ENCODE peak calls at places on chromosomes 3 and 15, in five cellular contexts. One of them, this sample, is unnamed.

GRCh38 chr3:114389156-114389555 is 95.3 kb downstream of the TIGIT start:
- DNase-seq in K562: no peak
- DNase-seq in coronary artery: no peak
- DNase-seq in H9: no peak
- DNase-seq in neural progenitor cell: no peak
- DNase-seq in this sample: no peak

GRCh38 chr3:177928156-177928555 is 608.1 kb upstream of the KCNMB2 start:
- DNase-seq in K562: no peak
- DNase-seq in coronary artery: no peak
- DNase-seq in H9: no peak
- DNase-seq in neural progenitor cell: no peak
- DNase-seq in this sample: no peak

GRCh38 chr3:57559526-57559925 is 3.5 kb downstream of the PDE12 start:
- DNase-seq in K562: no peak
- DNase-seq in coronary artery: no peak
- DNase-seq in H9: no peak
- DNase-seq in neural progenitor cell: no peak
- DNase-seq in this sample: no peak

GRCh38 chr3:149586871-149587270 is 71.0 kb downstream of the WWTR1 start:
- DNase-seq in K562: no peak
- DNase-seq in coronary artery: no peak
- DNase-seq in H9: no peak
- DNase-seq in neural progenitor cell: no peak
- DNase-seq in this sample: no peak

GRCh38 chr15:59413577-59413976 is 24.4 kb upstream of the FAM81A start:
- DNase-seq in K562: no peak
- DNase-seq in coronary artery: no peak
- DNase-seq in H9: no peak
- DNase-seq in neural progenitor cell: no peak
- DNase-seq in this sample: no peak

GRCh38 chr3:103083848-103084631 is 649.2 kb downstream of the ZPLD1 start:
- DNase-seq in K562: no peak
- DNase-seq in coronary artery: no peak
- DNase-seq in H9: no peak
- DNase-seq in neural progenitor cell: no peak
- DNase-seq in this sample: no peak

GRCh38 chr15:55297315-55297714 is 7.7 kb upstream of the RAB27A start:
- DNase-seq in K562: no peak
- DNase-seq in coronary artery: no peak
- DNase-seq in H9: no peak
- DNase-seq in neural progenitor cell: no peak
- DNase-seq in this sample: no peak

GRCh38 chr15:24856397-24857093 is 98.2 kb upstream of the SNRPN start:
- DNase-seq in K562: peak; percentile 10
- DNase-seq in coronary artery: peak; percentile 77
- DNase-seq in H9: peak; percentile 97
- DNase-seq in neural progenitor cell: peak; percentile 96
- DNase-seq in this sample: no peak

GRCh38 chr3:8702560-8702959 is 31.0 kb upstream of the CAV3 start:
- DNase-seq in K562: peak; percentile 63
- DNase-seq in coronary artery: no peak
- DNase-seq in H9: peak; percentile 67
- DNase-seq in neural progenitor cell: peak; percentile 40
- DNase-seq in this sample: no peak

GRCh38 chr3:20023663-20024417 is 11.8 kb upstream of the PP2D1 start:
- DNase-seq in K562: no peak
- DNase-seq in coronary artery: no peak
- DNase-seq in H9: no peak
- DNase-seq in neural progenitor cell: peak; percentile 51
- DNase-seq in this sample: no peak

GRCh38 chr3:175212896-175213295 is 353.8 kb downstream of the NAALADL2 start:
- DNase-seq in K562: no peak
- DNase-seq in coronary artery: no peak
- DNase-seq in H9: no peak
- DNase-seq in neural progenitor cell: no peak
- DNase-seq in this sample: no peak

GRCh38 chr3:32140943-32141342 is 34.5 kb downstream of the GPD1L start:
- DNase-seq in K562: peak; percentile 36
- DNase-seq in coronary artery: no peak
- DNase-seq in H9: no peak
- DNase-seq in neural progenitor cell: no peak
- DNase-seq in this sample: no peak

GRCh38 chr3:27659279-27660021 is 62.7 kb downstream of the EOMES start:
- DNase-seq in K562: peak; percentile 70
- DNase-seq in coronary artery: no peak
- DNase-seq in H9: peak; percentile 68
- DNase-seq in neural progenitor cell: peak; percentile 68
- DNase-seq in this sample: no peak

GRCh38 chr3:123930426-123930825 is 30.6 kb downstream of the CCDC14 start:
- DNase-seq in K562: no peak
- DNase-seq in coronary artery: no peak
- DNase-seq in H9: no peak
- DNase-seq in neural progenitor cell: no peak
- DNase-seq in this sample: no peak

GRCh38 chr3:9088431-9089353 is 125.4 kb upstream of the RAD18 start:
- DNase-seq in K562: no peak
- DNase-seq in coronary artery: no peak
- DNase-seq in H9: no peak
- DNase-seq in neural progenitor cell: no peak
- DNase-seq in this sample: no peak

GRCh38 chr3:16838561-16838960 is 46.2 kb upstream of the PLCL2 start:
- DNase-seq in K562: no peak
- DNase-seq in coronary artery: no peak
- DNase-seq in H9: no peak
- DNase-seq in neural progenitor cell: no peak
- DNase-seq in this sample: no peak

GRCh38 chr3:102089904-102090492 is 240.7 kb downstream of the NFKBIZ start:
- DNase-seq in K562: no peak
- DNase-seq in coronary artery: no peak
- DNase-seq in H9: no peak
- DNase-seq in neural progenitor cell: peak; percentile 18
- DNase-seq in this sample: no peak

GRCh38 chr15:77992356-77993222 is 84.9 kb downstream of the TBC1D2B start:
- DNase-seq in K562: no peak
- DNase-seq in coronary artery: no peak
- DNase-seq in H9: no peak
- DNase-seq in neural progenitor cell: no peak
- DNase-seq in this sample: no peak

GRCh38 chr15:78567541-78567940 is 2.2 kb downstream of the CHRNA5 start:
- DNase-seq in K562: no peak
- DNase-seq in coronary artery: no peak
- DNase-seq in H9: no peak
- DNase-seq in neural progenitor cell: no peak
- DNase-seq in this sample: no peak

GRCh38 chr3:52402706-52403270 is 42.1 kb downstream of the SEMA3G start:
- DNase-seq in K562: no peak
- DNase-seq in coronary artery: no peak
- DNase-seq in H9: no peak
- DNase-seq in neural progenitor cell: no peak
- DNase-seq in this sample: no peak

GRCh38 chr3:138331143-138331894 is 1.7 kb upstream of the NME9 start:
- DNase-seq in K562: no peak
- DNase-seq in coronary artery: no peak
- DNase-seq in H9: no peak
- DNase-seq in neural progenitor cell: no peak
- DNase-seq in this sample: no peak

GRCh38 chr3:184029456-184029950 is 2.0 kb upstream of the HTR3D start:
- DNase-seq in K562: no peak
- DNase-seq in coronary artery: no peak
- DNase-seq in H9: no peak
- DNase-seq in neural progenitor cell: no peak
- DNase-seq in this sample: no peak

GRCh38 chr3:170111147-170111771 is 70.3 kb downstream of the PHC3 start:
- DNase-seq in K562: no peak
- DNase-seq in coronary artery: no peak
- DNase-seq in H9: no peak
- DNase-seq in neural progenitor cell: no peak
- DNase-seq in this sample: no peak

GRCh38 chr3:102106421-102107097 is 257.2 kb downstream of the NFKBIZ start:
- DNase-seq in K562: no peak
- DNase-seq in coronary artery: no peak
- DNase-seq in H9: no peak
- DNase-seq in neural progenitor cell: no peak
- DNase-seq in this sample: no peak

GRCh38 chr3:103992469-103992868 is 1374.2 kb upstream of the ALCAM start:
- DNase-seq in K562: no peak
- DNase-seq in coronary artery: no peak
- DNase-seq in H9: peak; percentile 32
- DNase-seq in neural progenitor cell: no peak
- DNase-seq in this sample: no peak

GRCh38 chr15:71934446-71934845 is 124.1 kb downstream of the NR2E3 start:
- DNase-seq in K562: no peak
- DNase-seq in coronary artery: no peak
- DNase-seq in H9: no peak
- DNase-seq in neural progenitor cell: no peak
- DNase-seq in this sample: no peak

GRCh38 chr3:128491900-128492352 is 1.1 kb downstream of the GATA2 start:
- DNase-seq in K562: no peak
- DNase-seq in coronary artery: peak; percentile 61
- DNase-seq in H9: peak; percentile 39
- DNase-seq in neural progenitor cell: no peak
- DNase-seq in this sample: peak; percentile 83

GRCh38 chr3:45001738-45002137 is 24.4 kb upstream of the CLEC3B start:
- DNase-seq in K562: no peak
- DNase-seq in coronary artery: no peak
- DNase-seq in H9: no peak
- DNase-seq in neural progenitor cell: no peak
- DNase-seq in this sample: no peak
- TF ChIP-seq CTCF in K562: no peak
- TF ChIP-seq CTCF in coronary artery: no peak
- TF ChIP-seq CTCF in H9: peak; percentile 24
- TF ChIP-seq CTCF in neural progenitor cell: no peak
- TF ChIP-seq CTCF in this sample: no peak

GRCh38 chr15:96583671-96584070 is 253.2 kb downstream of the NR2F2 start:
- DNase-seq in K562: no peak
- DNase-seq in coronary artery: no peak
- DNase-seq in H9: no peak
- DNase-seq in neural progenitor cell: no peak
- DNase-seq in this sample: no peak
- TF ChIP-seq CTCF in K562: no peak
- TF ChIP-seq CTCF in coronary artery: no peak
- TF ChIP-seq CTCF in H9: no peak
- TF ChIP-seq CTCF in neural progenitor cell: peak; percentile 15
- TF ChIP-seq CTCF in this sample: peak; percentile 8

DNA sequence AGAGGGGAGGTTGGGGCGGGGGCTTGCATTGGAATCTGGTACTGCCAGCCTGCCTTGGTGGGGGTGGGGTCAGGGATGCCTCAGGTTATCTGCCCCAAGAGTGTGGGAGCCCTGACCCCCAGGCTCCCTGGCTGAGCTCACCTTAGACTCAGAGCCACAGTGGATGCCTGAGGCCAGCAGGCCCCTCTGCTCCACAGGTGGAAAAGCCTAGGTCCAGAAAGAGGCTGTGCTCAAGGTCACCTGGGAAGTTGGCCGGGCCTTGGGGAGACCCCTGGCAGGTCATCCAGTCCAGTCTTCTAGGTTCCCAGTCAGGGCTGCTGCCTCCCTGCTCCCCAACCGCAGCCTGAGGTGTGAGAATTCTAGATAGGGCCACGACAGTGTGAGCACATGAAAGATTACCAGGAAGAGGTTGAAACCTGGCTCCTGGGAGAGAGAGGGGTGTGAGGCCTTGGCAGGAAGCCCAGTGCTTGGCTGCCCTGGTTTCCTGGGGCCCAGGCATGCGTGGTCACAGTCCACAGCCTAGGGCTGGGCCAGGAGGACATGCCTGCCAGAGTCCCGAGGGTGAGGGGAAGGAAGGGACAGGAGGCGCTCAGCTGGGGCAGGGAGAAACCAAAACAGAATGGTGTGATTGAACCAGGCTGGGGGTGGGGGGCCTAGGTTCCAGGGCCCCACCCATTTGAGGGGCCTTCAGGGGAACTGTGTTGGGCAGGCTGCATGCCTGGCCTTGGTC is 4.9 kb downstream of the HDAC11 start:
- DNase-seq in K562: peak; percentile 92
- DNase-seq in coronary artery: no peak
- DNase-seq in H9: no peak
- DNase-seq in neural progenitor cell: no peak
- DNase-seq in this sample: no peak
- TF ChIP-seq CTCF in K562: no peak
- TF ChIP-seq CTCF in coronary artery: no peak
- TF ChIP-seq CTCF in H9: no peak
- TF ChIP-seq CTCF in neural progenitor cell: no peak
- TF ChIP-seq CTCF in this sample: no peak

GRCh38 chr3:12460132-12460531 is 24.1 kb upstream of the TSEN2 start:
- DNase-seq in K562: no peak
- DNase-seq in coronary artery: no peak
- DNase-seq in H9: no peak
- DNase-seq in neural progenitor cell: no peak
- DNase-seq in this sample: no peak

GRCh38 chr3:12462159-12462962 is 21.9 kb upstream of the TSEN2 start:
- DNase-seq in K562: no peak
- DNase-seq in coronary artery: no peak
- DNase-seq in H9: no peak
- DNase-seq in neural progenitor cell: no peak
- DNase-seq in this sample: no peak

GRCh38 chr3:12455740-12456139 is 28.5 kb upstream of the TSEN2 start:
- DNase-seq in K562: no peak
- DNase-seq in coronary artery: no peak
- DNase-seq in H9: no peak
- DNase-seq in neural progenitor cell: no peak
- DNase-seq in this sample: no peak

GRCh38 chr3:12461097-12461649 is 23.1 kb upstream of the TSEN2 start:
- DNase-seq in K562: no peak
- DNase-seq in coronary artery: no peak
- DNase-seq in H9: no peak
- DNase-seq in neural progenitor cell: no peak
- DNase-seq in this sample: no peak

DNA sequence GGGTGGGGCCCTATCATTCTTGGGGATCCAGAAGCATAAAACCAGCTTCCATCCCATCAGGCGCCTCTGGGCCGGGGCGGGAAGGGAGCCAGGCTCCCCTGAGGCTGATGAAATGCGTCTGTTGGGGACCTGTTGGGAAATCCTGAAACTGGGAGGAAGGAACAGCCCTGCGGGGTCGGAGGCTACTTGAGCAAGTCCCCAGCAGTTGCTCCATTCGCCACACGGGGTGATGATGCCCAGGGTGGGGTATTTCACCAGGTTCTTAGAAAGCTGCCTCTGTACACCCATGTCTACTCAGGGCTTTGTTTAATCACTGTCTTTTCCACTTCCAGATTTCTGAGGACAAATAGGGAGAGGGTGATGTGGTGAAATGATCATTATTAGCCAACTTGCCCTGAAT is 25.4 kb upstream of the TSEN2 start:
- DNase-seq in K562: no peak
- DNase-seq in coronary artery: no peak
- DNase-seq in H9: peak; percentile 52
- DNase-seq in neural progenitor cell: no peak
- DNase-seq in this sample: no peak
- TF ChIP-seq CTCF in K562: no peak
- TF ChIP-seq CTCF in coronary artery: no peak
- TF ChIP-seq CTCF in H9: peak; percentile 47
- TF ChIP-seq CTCF in neural progenitor cell: peak; percentile 12
- TF ChIP-seq CTCF in this sample: no peak

GRCh38 chr15:38707802-38708671 is 143.4 kb upstream of the RASGRP1 start:
- DNase-seq in K562: peak; percentile 66
- DNase-seq in coronary artery: peak; percentile 33
- DNase-seq in H9: peak; percentile 53
- DNase-seq in neural progenitor cell: peak; percentile 71
- DNase-seq in this sample: no peak
- TF ChIP-seq CTCF in K562: peak; percentile 58
- TF ChIP-seq CTCF in coronary artery: peak; percentile 50
- TF ChIP-seq CTCF in H9: peak; percentile 86
- TF ChIP-seq CTCF in neural progenitor cell: peak; percentile 85
- TF ChIP-seq CTCF in this sample: peak; percentile 87